ENCODE peak calls at places on chromosomes 13 and 19, in nine cellular contexts. X is stomach, F is esophagus muscularis mucosa, M is K562, B is ovary, C is tibial nerve, P is A549, E is sigmoid colon, N is SK-N-SH. Y is an unnamed sample.

GRCh38 chr19:54114340-54114826 is 1.1 kb downstream of the TFPT start:
- DNase-seq in X (peak; percentile 48), F (no peak), M (no peak), B (peak; percentile 47), C (no peak), P (no peak), E (no peak), N (peak; percentile 52), Y (peak; percentile 46)

GRCh38 chr19:37698216-37698615 is 21.3 kb downstream of the ZNF607 start:
- DNase-seq in X (no peak), F (no peak), M (no peak), B (no peak), C (no peak), P (no peak), E (no peak), N (no peak), Y (no peak)

GRCh38 chr13:20505405-20506366 is 20.0 kb downstream of the CRYL1 start:
- DNase-seq in X (no peak), F (no peak), M (no peak), B (no peak), C (no peak), P (no peak), E (no peak), N (no peak), Y (no peak)

GRCh38 chr13:99357920-99358319 is 50.7 kb upstream of the GPR183 start:
- DNase-seq in X (no peak), F (no peak), M (no peak), B (no peak), C (no peak), P (no peak), E (no peak), N (no peak), Y (no peak)

GRCh38 chr19:2270157-2270571 is 11.8 kb downstream of the PEAK3 start:
- DNase-seq in X (no peak), F (no peak), M (peak; percentile 59), B (peak; percentile 74), C (no peak), P (no peak), E (peak; percentile 85), N (no peak), Y (peak; percentile 54)

GRCh38 chr13:43522788-43523187 is 264.0 kb downstream of the ENOX1 start:
- DNase-seq in X (no peak), F (no peak), M (no peak), B (no peak), C (no peak), P (no peak), E (no peak), N (no peak), Y (no peak)

GRCh38 chr19:30001794-30002193 is 59.8 kb downstream of the URI1 start:
- DNase-seq in X (no peak), F (no peak), M (no peak), B (no peak), C (no peak), P (peak; percentile 25), E (no peak), N (no peak), Y (no peak)

GRCh38 chr13:46804391-46804815 is 7.4 kb upstream of the ESD start:
- DNase-seq in X (no peak), F (no peak), M (no peak), B (no peak), C (no peak), P (peak; percentile 57), E (no peak), N (no peak), Y (no peak)

GRCh38 chr19:2329162-2329505 is 650 bp downstream of the SPPL2B start:
- DNase-seq in X (no peak), F (no peak), M (no peak), B (no peak), C (no peak), P (no peak), E (no peak), N (peak; percentile 59), Y (no peak)

GRCh38 chr13:41848435-41849255 is 112.3 kb downstream of the VWA8 start:
- DNase-seq in X (no peak), F (no peak), M (no peak), B (no peak), C (no peak), P (no peak), E (no peak), N (no peak), Y (no peak)

GRCh38 chr13:114313061-114313860 is 1.0 kb upstream of the CHAMP1 start:
- DNase-seq in X (no peak), F (no peak), M (no peak), B (peak; percentile 36), C (no peak), P (peak; percentile 11), E (no peak), N (no peak), Y (peak; percentile 16)

GRCh38 chr13:51894239-51894638 is 32.5 kb downstream of the CCDC70 start:
- DNase-seq in X (no peak), F (no peak), M (no peak), B (no peak), C (no peak), P (no peak), E (no peak), N (no peak), Y (no peak)

GRCh38 chr13:78194904-78195639 is 276.4 kb upstream of the EDNRB start:
- DNase-seq in X (no peak), F (no peak), M (no peak), B (no peak), C (no peak), P (no peak), E (no peak), N (no peak), Y (no peak)

GRCh38 chr13:26663801-26664200 is 96.8 kb downstream of the GPR12 start:
- DNase-seq in X (no peak), F (no peak), M (no peak), B (no peak), C (no peak), P (no peak), E (no peak), N (no peak), Y (no peak)

GRCh38 chr19:3850320-3850972 is 18.4 kb downstream of the ZFR2 start:
- DNase-seq in X (no peak), F (no peak), M (no peak), B (no peak), C (no peak), P (no peak), E (no peak), N (no peak), Y (no peak)

GRCh38 chr19:3852177-3852511 is 16.7 kb downstream of the ZFR2 start:
- DNase-seq in X (no peak), F (no peak), M (no peak), B (no peak), C (no peak), P (no peak), E (no peak), N (no peak), Y (no peak)

GRCh38 chr19:3851254-3852176 is 17.3 kb downstream of the ZFR2 start:
- DNase-seq in X (no peak), F (no peak), M (no peak), B (no peak), C (no peak), P (no peak), E (no peak), N (no peak), Y (no peak)

GRCh38 chr19:3849787-3850186 is 19.1 kb downstream of the ZFR2 start:
- DNase-seq in X (no peak), F (no peak), M (peak; percentile 49), B (no peak), C (no peak), P (no peak), E (no peak), N (no peak), Y (no peak)

DNA sequence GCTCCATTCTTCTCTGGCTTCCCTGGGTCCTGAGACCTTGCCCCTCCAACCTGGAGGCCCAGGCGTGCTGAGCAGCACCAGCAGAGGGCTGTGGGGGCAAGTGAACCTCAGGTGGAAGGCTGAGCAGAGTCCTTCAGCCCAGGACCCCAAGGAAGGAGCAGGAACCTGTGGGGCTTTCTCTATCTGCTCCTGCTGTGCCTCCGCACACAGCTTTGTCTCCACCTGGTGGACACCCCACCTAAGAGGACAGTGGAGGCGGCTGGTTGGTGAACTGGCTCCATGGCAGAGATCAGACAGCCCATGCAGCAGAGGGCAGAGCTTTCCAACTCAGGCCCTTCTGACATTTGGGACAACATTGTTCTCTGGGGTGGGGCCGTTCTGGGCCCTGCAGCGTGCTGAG is 19.7 kb downstream of the ZFR2 start:
- DNase-seq in X (peak; percentile 31), F (no peak), M (peak; percentile 81), B (no peak), C (no peak), P (no peak), E (no peak), N (peak; percentile 57), Y (peak; percentile 22)
- TF ChIP-seq EP300 in X (no peak), F (no peak), M (no peak), B (no peak), C (no peak), P (no peak), E (no peak), N (no peak), Y (no peak)

GRCh38 chr19:35731779-35732405 is 10.4 kb downstream of the IGFLR1 start:
- DNase-seq in X (no peak), F (no peak), M (no peak), B (peak; percentile 34), C (no peak), P (no peak), E (no peak), N (no peak), Y (no peak)
- TF ChIP-seq EP300 in X (no peak), F (no peak), M (no peak), B (no peak), C (no peak), P (no peak), E (no peak), N (no peak), Y (no peak)

GRCh38 chr13:102597029-102598015 is 536 bp downstream of the TPP2 start:
- DNase-seq in X (no peak), F (no peak), M (peak; percentile 18), B (no peak), C (no peak), P (peak; percentile 1), E (peak; percentile 68), N (peak; percentile 64), Y (peak; percentile 35)
- TF ChIP-seq EP300 in X (no peak), F (no peak), M (peak; percentile 8), B (no peak), C (peak; percentile 14), P (no peak), E (no peak), N (no peak), Y (no peak)

GRCh38 chr13:112067871-112068305 is 939 bp downstream of the SOX1 start:
- DNase-seq in X (no peak), F (peak; percentile 66), M (no peak), B (no peak), C (no peak), P (no peak), E (no peak), N (no peak), Y (no peak)

GRCh38 chr13:112065867-112066623 is 904 bp upstream of the SOX1 start:
- DNase-seq in X (no peak), F (peak; percentile 72), M (no peak), B (no peak), C (no peak), P (no peak), E (no peak), N (no peak), Y (no peak)

GRCh38 chr13:112067121-112067741 is at the start of gene SOX1:
- DNase-seq in X (no peak), F (peak; percentile 47), M (no peak), B (no peak), C (no peak), P (no peak), E (no peak), N (no peak), Y (no peak)

GRCh38 chr13:112065521-112065866 is 1.5 kb upstream of the SOX1 start:
- DNase-seq in X (no peak), F (peak; percentile 55), M (no peak), B (no peak), C (no peak), P (no peak), E (no peak), N (no peak), Y (no peak)

GRCh38 chr13:112066624-112067004 is 335 bp upstream of the SOX1 start:
- DNase-seq in X (no peak), F (peak; percentile 91), M (no peak), B (no peak), C (no peak), P (no peak), E (no peak), N (peak; percentile 49), Y (peak; percentile 45)
- TF ChIP-seq EP300 in X (no peak), F (no peak), M (no peak), B (no peak), C (no peak), P (no peak), E (no peak), N (no peak), Y (no peak)

Y was measured in transverse colon.